ENCODE peak calls at places on chromosomes 4 and X, in five cellular contexts. Z is progenitor cell of endocrine pancreas, A is amygdala, E is MCF 10A, B is astrocyte of the spinal cord. P is an unnamed sample.

GRCh38 chr4:133799916-133800315 is 401.7 kb downstream of the PABPC4L start:
- DNase-seq in A (no peak), Z (no peak), E (no peak), B (no peak), P (no peak)

GRCh38 chrX:45404206-45404605 is 203.5 kb upstream of the DIPK2B start:
- DNase-seq in B (no peak), E (no peak), A (no peak), Z (no peak), P (no peak)

GRCh38 chrX:120452131-120452530 is 17.0 kb downstream of the LAMP2 start:
- DNase-seq in B (peak), E (peak), Z (no peak), A (peak), P (no peak)

GRCh38 chrX:24002792-24003191 is 24.2 kb downstream of the KLHL15 start:
- DNase-seq in E (no peak), Z (no peak), B (no peak), A (no peak), P (no peak)

GRCh38 chr4:129140521-129140920 is 44.6 kb downstream of the C4orf33 start:
- DNase-seq in A (no peak), E (no peak), B (peak), Z (no peak), P (no peak)

GRCh38 chrX:51641421-51642021 is 22.8 kb upstream of the CENPVL3 start:
- DNase-seq in A (peak), Z (no peak), E (peak), B (peak), P (no peak)

GRCh38 chrX:55107911-55108310 is 19.1 kb downstream of the PAGE2 start:
- DNase-seq in Z (no peak), E (no peak), B (no peak), A (no peak), P (no peak)

GRCh38 chr4:101155368-101155767 is 192.0 kb downstream of the PPP3CA start:
- DNase-seq in B (peak), Z (no peak), A (no peak), E (peak), P (no peak)

GRCh38 chr4:13261486-13262257 is 222.5 kb downstream of the RAB28 start:
- DNase-seq in E (no peak), A (no peak), Z (no peak), B (no peak), P (no peak)

GRCh38 chr4:60857354-60857753 is 342.8 kb upstream of the ADGRL3 start:
- DNase-seq in E (no peak), B (no peak), A (no peak), Z (no peak), P (no peak)

GRCh38 chrX:86421771-86422170 is 273.5 kb downstream of the DACH2 start:
- DNase-seq in Z (no peak), B (no peak), A (no peak), E (no peak), P (no peak)

GRCh38 chrX:10085223-10085622 is 71.6 kb upstream of the CLCN4 start:
- DNase-seq in B (no peak), Z (no peak), A (no peak), E (peak), P (no peak)

GRCh38 chrX:137565921-137566745 is at the start of gene ZIC3:
- DNase-seq in A (peak), E (no peak), B (peak), Z (peak), P (no peak)

GRCh38 chr4:2412534-2412884 is 5.9 kb downstream of the ZFYVE28 start:
- DNase-seq in A (no peak), Z (no peak), E (no peak), B (no peak), P (no peak)

GRCh38 chrX:68163446-68163845 is 269.8 kb downstream of the OPHN1 start:
- DNase-seq in Z (no peak), E (no peak), B (peak), A (no peak), P (no peak)

GRCh38 chrX:23901065-23901464 is 6.7 kb downstream of the APOO start:
- DNase-seq in E (peak), Z (no peak), B (peak), A (no peak), P (no peak)

GRCh38 chr4:154467886-154468285 is 23.7 kb downstream of the DCHS2 start:
- DNase-seq in E (peak), Z (no peak), B (no peak), A (no peak), P (no peak)

P was measured in osteocyte.